ENCODE peak calls at places on chromosomes 13 and 19, in six cellular contexts. One of them, this sample, is unnamed.

GRCh38 chr19:51114087-51114714 is 6.0 kb upstream of the CTU1 start:
- DNase-seq in neural progenitor cell: no peak
- DNase-seq in fibroblast of lung: no peak
- DNase-seq in transverse colon: no peak
- DNase-seq in ovary: no peak
- DNase-seq in tibial artery: no peak
- DNase-seq in this sample: peak; percentile 2

GRCh38 chr13:80778302-80778701 is 437.4 kb upstream of the SPRY2 start:
- DNase-seq in neural progenitor cell: no peak
- DNase-seq in fibroblast of lung: no peak
- DNase-seq in transverse colon: no peak
- DNase-seq in ovary: no peak
- DNase-seq in tibial artery: no peak
- DNase-seq in this sample: no peak

GRCh38 chr13:47628666-47629065 is 372.4 kb downstream of the SUCLA2 start:
- DNase-seq in neural progenitor cell: no peak
- DNase-seq in fibroblast of lung: peak; percentile 85
- DNase-seq in transverse colon: no peak
- DNase-seq in ovary: no peak
- DNase-seq in tibial artery: no peak
- DNase-seq in this sample: no peak

GRCh38 chr13:99528547-99528946 is 27.3 kb downstream of the TM9SF2 start:
- DNase-seq in neural progenitor cell: peak; percentile 8
- DNase-seq in fibroblast of lung: no peak
- DNase-seq in transverse colon: no peak
- DNase-seq in ovary: no peak
- DNase-seq in tibial artery: no peak
- DNase-seq in this sample: no peak

GRCh38 chr13:92573467-92574057 is 653.0 kb upstream of the GPC6 start:
- DNase-seq in neural progenitor cell: peak; percentile 76
- DNase-seq in fibroblast of lung: peak; percentile 33
- DNase-seq in transverse colon: no peak
- DNase-seq in ovary: no peak
- DNase-seq in tibial artery: no peak
- DNase-seq in this sample: peak; percentile 21

GRCh38 chr13:19601749-19602725 is 31.4 kb upstream of the MPHOSPH8 start:
- DNase-seq in neural progenitor cell: peak; percentile 77
- DNase-seq in fibroblast of lung: peak; percentile 54
- DNase-seq in transverse colon: peak; percentile 34
- DNase-seq in ovary: no peak
- DNase-seq in tibial artery: no peak
- DNase-seq in this sample: peak; percentile 52

GRCh38 chr13:24053505-24054251 is 106.8 kb upstream of the SPATA13 start:
- DNase-seq in neural progenitor cell: peak; percentile 81
- DNase-seq in fibroblast of lung: peak; percentile 60
- DNase-seq in transverse colon: peak; percentile 72
- DNase-seq in ovary: peak; percentile 73
- DNase-seq in tibial artery: no peak
- DNase-seq in this sample: peak; percentile 68

GRCh38 chr13:34207334-34207733 is 389.4 kb downstream of the RFC3 start:
- DNase-seq in neural progenitor cell: no peak
- DNase-seq in fibroblast of lung: peak; percentile 94
- DNase-seq in transverse colon: no peak
- DNase-seq in ovary: no peak
- DNase-seq in tibial artery: no peak
- DNase-seq in this sample: peak; percentile 65

GRCh38 chr19:49456351-49456750 is 3.3 kb downstream of the ALDH16A1 start:
- DNase-seq in neural progenitor cell: no peak
- DNase-seq in fibroblast of lung: no peak
- DNase-seq in transverse colon: no peak
- DNase-seq in ovary: no peak
- DNase-seq in tibial artery: no peak
- DNase-seq in this sample: no peak

GRCh38 chr19:53394522-53394973 is 401 bp upstream of the ZNF765 start:
- DNase-seq in neural progenitor cell: peak; percentile 81
- DNase-seq in fibroblast of lung: peak; percentile 69
- DNase-seq in transverse colon: peak; percentile 28
- DNase-seq in ovary: peak; percentile 60
- DNase-seq in tibial artery: peak; percentile 72
- DNase-seq in this sample: peak; percentile 70

GRCh38 chr19:22026687-22027086 is 15.9 kb upstream of the ZNF208 start:
- DNase-seq in neural progenitor cell: no peak
- DNase-seq in fibroblast of lung: no peak
- DNase-seq in transverse colon: no peak
- DNase-seq in ovary: no peak
- DNase-seq in tibial artery: no peak
- DNase-seq in this sample: no peak

GRCh38 chr19:55341191-55342043 is 1.7 kb downstream of the KMT5C start:
- DNase-seq in neural progenitor cell: peak; percentile 93
- DNase-seq in fibroblast of lung: peak; percentile 52
- DNase-seq in transverse colon: peak; percentile 87
- DNase-seq in ovary: peak; percentile 68
- DNase-seq in tibial artery: peak; percentile 84
- DNase-seq in this sample: peak; percentile 89

GRCh38 chr13:30002577-30002976 is 152.2 kb upstream of the UBL3 start:
- DNase-seq in neural progenitor cell: no peak
- DNase-seq in fibroblast of lung: peak; percentile 93
- DNase-seq in transverse colon: no peak
- DNase-seq in ovary: no peak
- DNase-seq in tibial artery: no peak
- DNase-seq in this sample: no peak

GRCh38 chr13:111383591-111384440 is 63.4 kb downstream of the TEX29 start:
- DNase-seq in neural progenitor cell: no peak
- DNase-seq in fibroblast of lung: no peak
- DNase-seq in transverse colon: no peak
- DNase-seq in ovary: no peak
- DNase-seq in tibial artery: peak; percentile 42
- DNase-seq in this sample: no peak

GRCh38 chr13:97945342-97945741 is 8.1 kb upstream of the IPO5 start:
- DNase-seq in neural progenitor cell: no peak
- DNase-seq in fibroblast of lung: peak; percentile 76
- DNase-seq in transverse colon: no peak
- DNase-seq in ovary: no peak
- DNase-seq in tibial artery: no peak
- DNase-seq in this sample: no peak

GRCh38 chr13:100423375-100423774 is 165.2 kb downstream of the GGACT start:
- DNase-seq in neural progenitor cell: no peak
- DNase-seq in fibroblast of lung: no peak
- DNase-seq in transverse colon: no peak
- DNase-seq in ovary: no peak
- DNase-seq in tibial artery: no peak
- DNase-seq in this sample: no peak

GRCh38 chr13:107138468-107138867 is 570.5 kb upstream of the ARGLU1 start:
- DNase-seq in neural progenitor cell: peak; percentile 42
- DNase-seq in fibroblast of lung: no peak
- DNase-seq in transverse colon: no peak
- DNase-seq in ovary: no peak
- DNase-seq in tibial artery: no peak
- DNase-seq in this sample: no peak

GRCh38 chr13:74573654-74574053 is 439.4 kb upstream of the KLF12 start:
- DNase-seq in neural progenitor cell: peak; percentile 28
- DNase-seq in fibroblast of lung: no peak
- DNase-seq in transverse colon: no peak
- DNase-seq in ovary: no peak
- DNase-seq in tibial artery: no peak
- DNase-seq in this sample: peak; percentile 52

GRCh38 chr19:13102666-13103584 is at the start of gene LYL1:
- DNase-seq in neural progenitor cell: peak; percentile 83
- DNase-seq in fibroblast of lung: peak; percentile 39
- DNase-seq in transverse colon: peak; percentile 76
- DNase-seq in ovary: peak; percentile 85
- DNase-seq in tibial artery: peak; percentile 86
- DNase-seq in this sample: peak; percentile 97

GRCh38 chr19:13102416-13102665 is 317 bp downstream of the LYL1 start:
- DNase-seq in neural progenitor cell: no peak
- DNase-seq in fibroblast of lung: no peak
- DNase-seq in transverse colon: no peak
- DNase-seq in ovary: no peak
- DNase-seq in tibial artery: no peak
- DNase-seq in this sample: no peak

GRCh38 chr19:13103961-13104847 is 1.5 kb upstream of the LYL1 start:
- DNase-seq in neural progenitor cell: peak; percentile 64
- DNase-seq in fibroblast of lung: no peak
- DNase-seq in transverse colon: peak; percentile 76
- DNase-seq in ovary: peak; percentile 63
- DNase-seq in tibial artery: peak; percentile 85
- DNase-seq in this sample: peak; percentile 91

GRCh38 chr19:13103585-13103923 is 896 bp upstream of the LYL1 start:
- DNase-seq in neural progenitor cell: no peak
- DNase-seq in fibroblast of lung: no peak
- DNase-seq in transverse colon: no peak
- DNase-seq in ovary: no peak
- DNase-seq in tibial artery: no peak
- DNase-seq in this sample: no peak

DNA sequence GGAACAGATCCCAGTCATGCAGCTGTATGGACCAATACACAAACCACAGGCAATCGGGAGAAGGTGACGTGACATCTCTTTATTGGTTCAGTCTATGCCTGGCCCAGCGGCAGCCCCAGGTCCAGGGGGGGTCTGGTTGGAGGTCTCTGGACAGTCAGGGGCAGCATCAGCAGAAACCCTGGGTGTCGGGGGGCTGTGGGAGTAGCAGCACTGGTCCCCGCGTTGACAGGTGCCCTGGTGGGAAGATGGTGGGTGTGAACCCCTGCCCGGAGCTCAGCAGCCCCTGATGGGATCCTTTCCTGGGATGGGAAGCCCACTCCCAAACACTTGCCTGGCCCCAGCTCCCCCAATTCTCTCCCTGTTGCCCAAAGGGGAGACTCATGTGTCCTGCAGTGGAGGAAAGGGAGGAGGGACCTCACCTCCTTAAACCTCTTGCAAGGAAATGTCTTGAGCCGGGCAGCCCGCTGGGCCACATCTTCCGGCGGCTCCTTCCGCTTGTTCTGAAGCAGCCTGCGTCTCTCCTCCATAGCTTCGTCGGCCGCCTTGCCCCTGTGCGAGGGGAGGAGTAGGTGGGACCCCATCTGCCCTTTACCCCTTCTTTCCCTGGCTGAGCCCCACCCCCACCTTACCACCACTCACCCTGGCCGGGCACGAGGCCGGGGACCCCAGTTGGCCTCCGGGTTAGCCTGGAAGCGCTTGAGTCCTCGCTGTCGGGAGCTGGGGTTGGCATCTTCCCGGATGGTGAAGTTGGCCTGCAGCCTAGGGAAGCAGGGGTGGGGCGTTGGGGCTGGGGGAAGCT is 2.4 kb upstream of the LYL1 start:
- DNase-seq in neural progenitor cell: no peak
- DNase-seq in fibroblast of lung: no peak
- DNase-seq in transverse colon: no peak
- DNase-seq in ovary: no peak
- DNase-seq in tibial artery: peak; percentile 70
- DNase-seq in this sample: peak; percentile 67
- H3K27ac ChIP-seq in neural progenitor cell: no peak overlapping the region
- H3K27ac ChIP-seq in fibroblast of lung: no peak overlapping the region
- H3K27ac ChIP-seq in transverse colon: peak overlapping the region; percentile 89
- H3K27ac ChIP-seq in ovary: no peak overlapping the region
- H3K27ac ChIP-seq in tibial artery: peak overlapping the region; percentile 12
- H3K27ac ChIP-seq in this sample: peak overlapping the region; percentile 32

GRCh38 chr19:19366691-19367396 is 38.6 kb upstream of the GATAD2A start:
- DNase-seq in neural progenitor cell: peak; percentile 84
- DNase-seq in fibroblast of lung: peak; percentile 69
- DNase-seq in transverse colon: peak; percentile 86
- DNase-seq in ovary: no peak
- DNase-seq in tibial artery: peak; percentile 80
- DNase-seq in this sample: peak; percentile 58
- H3K4me3 ChIP-seq in neural progenitor cell: no peak overlapping the region
- H3K4me3 ChIP-seq in fibroblast of lung: no peak overlapping the region
- H3K4me3 ChIP-seq in transverse colon: no peak overlapping the region
- H3K4me3 ChIP-seq in ovary: no peak overlapping the region
- H3K4me3 ChIP-seq in tibial artery: no peak overlapping the region
- H3K4me3 ChIP-seq in this sample: no peak overlapping the region

DNA sequence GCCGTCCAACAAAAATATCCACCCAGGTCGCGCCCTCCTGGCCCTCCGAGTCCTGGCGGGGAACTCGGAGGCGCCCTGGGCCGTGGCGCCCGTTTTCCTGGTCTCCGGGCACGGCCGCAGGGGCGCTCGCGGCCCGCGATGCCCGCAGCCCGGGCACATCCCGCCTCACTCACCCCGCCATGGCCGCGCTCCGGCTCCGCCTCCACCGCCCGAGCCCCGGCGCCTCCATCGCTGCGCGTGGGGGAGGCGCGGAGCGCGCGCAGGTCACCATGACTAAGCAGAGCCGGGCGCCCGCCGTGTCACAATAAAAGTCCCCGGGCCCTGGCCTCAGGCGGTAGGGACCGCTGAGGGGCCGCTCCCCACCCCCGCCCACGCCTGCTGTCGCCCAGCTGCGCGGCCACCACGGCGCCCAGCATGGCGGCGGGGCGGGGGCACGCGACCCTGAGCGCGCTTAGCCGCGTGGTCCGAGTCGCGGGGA is 593 bp downstream of the KEAP1 start:
- DNase-seq in neural progenitor cell: peak; percentile 94
- DNase-seq in fibroblast of lung: peak; percentile 84
- DNase-seq in transverse colon: peak; percentile 95
- DNase-seq in ovary: peak; percentile 94
- DNase-seq in tibial artery: peak; percentile 97
- DNase-seq in this sample: peak; percentile 98
- H3K4me1 ChIP-seq in neural progenitor cell: no peaks in the 10 kb centered on the region
- H3K4me1 ChIP-seq in fibroblast of lung: peaks cover 2% of the 10 kb centered on the region
- H3K4me1 ChIP-seq in transverse colon: peaks cover 20% of the 10 kb centered on the region
- H3K4me1 ChIP-seq in ovary: peaks cover 3% of the 10 kb centered on the region
- H3K4me1 ChIP-seq in tibial artery: peaks cover 29% of the 10 kb centered on the region
- H3K4me1 ChIP-seq in this sample: no peaks in the 10 kb centered on the region

GRCh38 chr19:16373539-16373938 is 48.9 kb downstream of the KLF2 start:
- DNase-seq in neural progenitor cell: no peak
- DNase-seq in fibroblast of lung: peak; percentile 47
- DNase-seq in transverse colon: no peak
- DNase-seq in ovary: peak; percentile 81
- DNase-seq in tibial artery: no peak
- DNase-seq in this sample: no peak

GRCh38 chr19:16374436-16374835 is 49.8 kb downstream of the KLF2 start:
- DNase-seq in neural progenitor cell: no peak
- DNase-seq in fibroblast of lung: no peak
- DNase-seq in transverse colon: no peak
- DNase-seq in ovary: no peak
- DNase-seq in tibial artery: no peak
- DNase-seq in this sample: no peak

GRCh38 chr19:16373989-16374388 is 49.4 kb downstream of the KLF2 start:
- DNase-seq in neural progenitor cell: no peak
- DNase-seq in fibroblast of lung: no peak
- DNase-seq in transverse colon: no peak
- DNase-seq in ovary: no peak
- DNase-seq in tibial artery: no peak
- DNase-seq in this sample: no peak

GRCh38 chr19:16372065-16372915 is 47.7 kb downstream of the KLF2 start:
- DNase-seq in neural progenitor cell: no peak
- DNase-seq in fibroblast of lung: no peak
- DNase-seq in transverse colon: no peak
- DNase-seq in ovary: no peak
- DNase-seq in tibial artery: no peak
- DNase-seq in this sample: no peak

DNA sequence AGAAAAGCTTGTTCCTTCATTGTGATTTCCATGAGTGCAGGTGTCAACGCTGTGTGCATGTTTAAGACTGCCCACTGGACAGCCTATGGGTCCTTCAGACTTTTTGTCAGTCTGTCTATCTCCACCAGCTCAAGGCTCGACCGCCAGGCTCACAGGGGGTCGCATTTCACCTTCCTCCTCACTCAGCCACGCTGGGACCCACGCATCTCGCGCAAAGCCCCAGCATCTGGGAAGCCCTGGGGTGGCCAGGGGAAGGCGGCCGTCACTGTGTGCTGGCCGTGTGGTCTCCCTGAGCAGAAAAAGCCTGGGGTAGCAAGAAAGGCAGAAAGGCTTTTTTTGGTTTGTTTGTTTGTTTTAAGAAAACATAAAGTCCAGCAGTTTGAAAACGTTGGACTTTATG is 48.5 kb downstream of the KLF2 start:
- DNase-seq in neural progenitor cell: no peak
- DNase-seq in fibroblast of lung: no peak
- DNase-seq in transverse colon: no peak
- DNase-seq in ovary: no peak
- DNase-seq in tibial artery: no peak
- DNase-seq in this sample: no peak
- H3K27ac ChIP-seq in neural progenitor cell: no peak overlapping the region
- H3K27ac ChIP-seq in fibroblast of lung: peak overlapping the region; percentile 40
- H3K27ac ChIP-seq in transverse colon: peak overlapping the region; percentile 78
- H3K27ac ChIP-seq in ovary: no peak overlapping the region
- H3K27ac ChIP-seq in tibial artery: no peak overlapping the region
- H3K27ac ChIP-seq in this sample: no peak overlapping the region